ENCODE peak calls at places on chromosome 4, in five cellular contexts. V is K562, B is HepG2, J is A549, E is GM12878. N is an unnamed sample.

GRCh38 chr4:155339588-155339987 is 37.2 kb downstream of the MAP9 start:
- DNase-seq in V (no peak), B (peak), J (peak), E (no peak), N (no peak)

GRCh38 chr4:116478343-116478742 is 607.0 kb downstream of the TRAM1L1 start:
- DNase-seq in V (no peak), B (no peak), J (no peak), E (no peak), N (no peak)

GRCh38 chr4:123106741-123107140 is 184.3 kb upstream of the NUDT6 start:
- DNase-seq in V (no peak), B (no peak), J (no peak), E (no peak), N (no peak)

GRCh38 chr4:107255596-107255995 is 219.5 kb upstream of the DKK2 start:
- DNase-seq in V (no peak), B (no peak), J (no peak), E (no peak), N (no peak)

GRCh38 chr4:8438743-8439142 is 1.8 kb downstream of the ACOX3 start:
- DNase-seq in V (no peak), B (no peak), J (no peak), E (no peak), N (peak)

GRCh38 chr4:82787342-82787741 is 11.3 kb downstream of the SCD5 start:
- DNase-seq in V (no peak), B (no peak), J (no peak), E (no peak), N (no peak)

GRCh38 chr4:96946552-96946951 is 1106.7 kb downstream of the PDHA2 start:
- DNase-seq in V (no peak), B (no peak), J (no peak), E (no peak), N (no peak)

GRCh38 chr4:52870225-52870624 is 8.1 kb downstream of the RASL11B start:
- DNase-seq in V (no peak), B (no peak), J (no peak), E (no peak), N (no peak)

GRCh38 chr4:147822128-147822527 is 90.2 kb downstream of the ARHGAP10 start:
- DNase-seq in V (no peak), B (peak), J (no peak), E (no peak), N (peak)

GRCh38 chr4:26763063-26763462 is 97.6 kb upstream of the STIM2 start:
- DNase-seq in V (no peak), B (no peak), J (no peak), E (no peak), N (no peak)

GRCh38 chr4:53885668-53886067 is 178.7 kb downstream of the CHIC2 start:
- DNase-seq in V (no peak), B (no peak), J (no peak), E (no peak), N (no peak)

GRCh38 chr4:147371661-147372060 is 109.2 kb upstream of the EDNRA start:
- DNase-seq in V (no peak), B (no peak), J (no peak), E (no peak), N (peak)

GRCh38 chr4:70778888-70779422 is 57.2 kb downstream of the RUFY3 start:
- DNase-seq in V (no peak), B (no peak), J (no peak), E (no peak), N (peak)

GRCh38 chr4:137393043-137393442 is 139.3 kb downstream of the PCDH18 start:
- DNase-seq in V (no peak), B (no peak), J (no peak), E (no peak), N (no peak)

GRCh38 chr4:68874507-68874906 is 58.7 kb downstream of the UGT2B10 start:
- DNase-seq in V (no peak), B (no peak), J (no peak), E (no peak), N (no peak)

GRCh38 chr4:122917731-122918130 is 4.7 kb downstream of the NUDT6 start:
- DNase-seq in V (no peak), B (no peak), J (no peak), E (no peak), N (peak)

GRCh38 chr4:150212485-150212884 is 134.2 kb downstream of the DCLK2 start:
- DNase-seq in V (no peak), B (no peak), J (no peak), E (no peak), N (no peak)

GRCh38 chr4:109301691-109302365 is 630 bp downstream of the COL25A1 start:
- DNase-seq in V (no peak), B (no peak), J (no peak), E (no peak), N (no peak)

GRCh38 chr4:52038109-52038912 is at the start of gene SGCB:
- DNase-seq in V (peak), B (no peak), J (peak), E (no peak), N (peak)

GRCh38 chr4:24089831-24090531 is 200.1 kb upstream of the PPARGC1A start:
- DNase-seq in V (no peak), B (no peak), J (no peak), E (no peak), N (no peak)

GRCh38 chr4:107292979-107293378 is 256.9 kb upstream of the DKK2 start:
- DNase-seq in V (no peak), B (no peak), J (no peak), E (no peak), N (no peak)

GRCh38 chr4:13529130-13529919 is 15.0 kb downstream of the NKX3-2 start:
- DNase-seq in V (no peak), B (no peak), J (no peak), E (no peak), N (no peak)

GRCh38 chr4:73451404-73451803 is 15.4 kb downstream of the AFP start:
- DNase-seq in V (no peak), B (no peak), J (no peak), E (no peak), N (no peak)

GRCh38 chr4:125432078-125432477 is 117.3 kb downstream of the FAT4 start:
- DNase-seq in V (no peak), B (peak), J (no peak), E (no peak), N (no peak)

GRCh38 chr4:109118635-109119034 is 183.8 kb downstream of the COL25A1 start:
- DNase-seq in V (no peak), B (no peak), J (no peak), E (no peak), N (no peak)

GRCh38 chr4:78058591-78059523 is 1.7 kb downstream of the FRAS1 start:
- DNase-seq in V (no peak), B (peak), J (peak), E (no peak), N (peak)

GRCh38 chr4:3682236-3683076 is 83.7 kb upstream of the ADRA2C start:
- DNase-seq in V (no peak), B (no peak), J (no peak), E (no peak), N (no peak)

GRCh38 chr4:37693030-37693429 is 6.9 kb upstream of the RELL1 start:
- DNase-seq in V (no peak), B (no peak), J (no peak), E (no peak), N (no peak)

GRCh38 chr4:55758570-55758969 is 61.0 kb upstream of the EXOC1L start:
- DNase-seq in V (no peak), B (no peak), J (no peak), E (no peak), N (no peak)

GRCh38 chr4:150632639-150633038 is 50.7 kb downstream of the MAB21L2 start:
- DNase-seq in V (no peak), B (no peak), J (no peak), E (no peak), N (no peak)

GRCh38 chr4:176794651-176795050 is 1.9 kb upstream of the VEGFC start:
- DNase-seq in V (no peak), B (no peak), J (no peak), E (no peak), N (no peak)

DNA sequence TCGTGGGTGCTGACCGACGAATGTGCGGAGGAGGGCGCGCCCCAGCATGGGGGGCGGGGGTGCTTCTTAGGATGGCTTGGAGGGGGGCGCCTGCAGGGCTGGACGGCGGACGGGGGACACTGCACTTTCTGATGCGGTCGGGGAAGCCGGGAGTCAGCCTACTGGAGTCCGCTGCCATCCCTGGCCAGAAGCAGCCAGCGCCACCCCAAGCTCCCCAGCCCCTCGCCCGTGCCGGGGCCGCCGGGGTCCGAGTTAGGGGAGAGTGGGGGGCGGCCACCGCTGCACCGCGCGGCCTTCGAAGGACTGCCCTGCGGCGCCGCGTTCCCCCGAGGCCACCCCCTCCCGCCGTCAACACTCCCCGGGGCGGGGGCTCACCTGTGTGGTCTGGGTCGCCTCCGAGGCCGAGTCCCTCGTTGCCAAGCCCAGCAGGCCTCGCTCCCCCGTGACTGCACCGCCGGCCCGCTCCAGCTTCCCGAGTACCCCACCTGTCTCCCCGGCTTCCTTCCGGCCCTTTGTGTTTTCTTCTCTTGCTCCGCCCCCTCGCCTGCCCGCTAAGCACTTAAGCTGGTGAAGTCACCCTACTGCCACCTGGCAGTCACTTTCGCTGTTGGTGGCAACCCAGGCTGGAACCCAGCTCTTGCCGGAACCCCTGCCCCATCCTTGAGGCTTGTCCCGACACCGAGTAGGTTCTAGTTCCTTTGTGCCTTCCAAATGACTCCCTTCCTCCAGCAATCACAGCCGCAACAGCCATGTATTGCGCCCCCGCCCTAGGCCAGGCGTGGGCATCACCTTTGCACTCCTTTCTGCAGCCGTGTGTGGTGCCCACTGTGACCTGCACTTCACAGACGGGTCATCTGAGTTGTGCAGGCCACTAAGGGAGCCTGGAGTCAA is at the start of gene OCIAD2:
- DNase-seq in V (no peak), B (no peak), J (peak), E (peak), N (peak)
- TF ChIP-seq POLR2A in V (no peak), B (no peak), J (peak), E (peak), N (peak)

GRCh38 chr4:174764105-174764729 is 64.8 kb downstream of the GLRA3 start:
- DNase-seq in V (peak), B (peak), J (peak), E (no peak), N (peak)
- TF ChIP-seq MYC in V (no peak), B (no peak), J (no peak), E (no peak), N (no peak)

DNA sequence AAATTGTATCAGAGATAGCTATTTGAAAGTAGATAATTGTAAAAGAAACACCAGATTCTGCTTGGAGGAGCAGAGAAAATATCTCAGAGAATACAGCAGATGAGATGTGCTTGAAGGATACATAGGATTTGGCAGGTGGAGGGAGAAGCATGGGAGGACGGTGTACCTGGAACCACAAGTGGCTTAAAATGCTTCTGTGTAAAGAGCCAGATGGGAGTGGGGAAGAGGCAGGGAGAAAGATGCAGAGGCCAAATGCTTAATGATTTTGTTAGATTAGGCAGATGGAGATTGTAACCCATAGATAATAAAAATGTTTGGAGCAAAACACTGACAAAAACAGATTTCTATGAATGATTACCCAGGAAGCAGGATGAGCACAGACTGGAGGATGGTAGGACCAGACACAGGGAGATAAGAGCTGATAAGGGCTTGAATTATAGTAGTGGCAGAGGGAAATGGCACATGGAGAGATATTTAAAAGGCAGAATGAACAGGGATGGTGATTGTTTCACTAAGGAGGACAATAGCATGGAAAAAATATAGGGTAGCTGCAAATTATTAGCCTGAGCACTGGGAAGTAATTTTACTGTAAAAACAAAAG is 145.7 kb upstream of the TBC1D9 start:
- DNase-seq in V (no peak), B (no peak), J (no peak), E (no peak), N (no peak)
- H3K4me2 ChIP-seq in V (no peak), B (no peak), J (no peak), E (no peak), N (no peak)

DNA sequence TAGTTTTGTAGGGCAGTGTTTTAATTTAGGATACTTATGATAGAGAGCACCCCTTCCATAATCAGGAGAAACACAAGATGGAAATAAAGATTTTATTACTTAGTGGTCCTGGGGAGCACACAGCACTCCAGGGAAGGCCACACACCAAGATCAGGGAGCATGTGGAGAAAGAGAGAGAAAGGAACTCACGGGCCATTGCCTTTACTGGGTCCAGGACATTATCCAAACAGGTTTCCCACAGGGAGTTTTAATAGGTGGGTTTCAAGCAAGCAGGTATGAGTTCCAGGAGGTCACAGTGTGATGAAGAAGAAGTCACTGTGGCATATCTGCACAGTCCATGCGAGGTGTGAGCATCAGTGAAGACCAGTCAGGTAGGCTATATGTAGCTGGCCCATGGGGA is 46.8 kb downstream of the NFKB1 start:
- DNase-seq in V (no peak), B (no peak), J (no peak), E (no peak), N (no peak)
- TF ChIP-seq POLR2A in V (no peak), B (no peak), J (no peak), E (no peak), N (no peak)

DNA sequence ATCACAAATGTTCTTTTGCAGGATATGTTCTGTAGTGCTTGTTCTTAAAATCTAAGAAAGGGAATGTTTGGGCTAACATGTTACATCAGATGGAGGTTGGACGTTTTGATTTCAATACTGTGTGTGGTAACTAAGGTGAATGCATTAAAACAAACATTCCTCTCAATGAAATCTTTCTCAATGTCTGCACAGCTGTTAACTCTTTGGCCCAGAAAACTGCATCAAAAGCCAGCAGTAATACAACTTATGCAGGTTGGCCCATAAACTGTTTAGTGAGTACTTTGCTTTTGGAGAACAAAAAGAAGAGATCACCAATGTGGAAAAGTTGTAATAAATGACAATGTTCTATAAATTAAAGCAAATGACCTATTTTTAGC is 18.1 kb downstream of the ARSJ start:
- DNase-seq in V (no peak), B (no peak), J (peak), E (no peak), N (no peak)
- TF ChIP-seq MYC in V (no peak), B (no peak), J (no peak), E (no peak), N (no peak)

GRCh38 chr4:6273661-6273990 is 4.0 kb downstream of the WFS1 start:
- DNase-seq in V (no peak), B (peak), J (no peak), E (no peak), N (no peak)
- H3K4me2 ChIP-seq in V (no peak), B (peak), J (peak), E (no peak), N (no peak)

GRCh38 chr4:119028296-119028695 is 107.3 kb upstream of the MYOZ2 start:
- DNase-seq in V (no peak), B (no peak), J (no peak), E (no peak), N (no peak)

GRCh38 chr4:119027815-119028214 is 107.8 kb upstream of the MYOZ2 start:
- DNase-seq in V (no peak), B (no peak), J (no peak), E (no peak), N (no peak)

GRCh38 chr4:119025440-119025839 is 110.2 kb upstream of the MYOZ2 start:
- DNase-seq in V (no peak), B (no peak), J (no peak), E (no peak), N (no peak)

GRCh38 chr4:119025916-119026661 is 109.5 kb upstream of the MYOZ2 start:
- DNase-seq in V (no peak), B (no peak), J (peak), E (no peak), N (no peak)

GRCh38 chr4:119026662-119027444 is 108.8 kb upstream of the MYOZ2 start:
- DNase-seq in V (no peak), B (no peak), J (peak), E (no peak), N (no peak)
- TF ChIP-seq POLR2A in V (no peak), B (no peak), J (peak), E (no peak), N (no peak)

DNA sequence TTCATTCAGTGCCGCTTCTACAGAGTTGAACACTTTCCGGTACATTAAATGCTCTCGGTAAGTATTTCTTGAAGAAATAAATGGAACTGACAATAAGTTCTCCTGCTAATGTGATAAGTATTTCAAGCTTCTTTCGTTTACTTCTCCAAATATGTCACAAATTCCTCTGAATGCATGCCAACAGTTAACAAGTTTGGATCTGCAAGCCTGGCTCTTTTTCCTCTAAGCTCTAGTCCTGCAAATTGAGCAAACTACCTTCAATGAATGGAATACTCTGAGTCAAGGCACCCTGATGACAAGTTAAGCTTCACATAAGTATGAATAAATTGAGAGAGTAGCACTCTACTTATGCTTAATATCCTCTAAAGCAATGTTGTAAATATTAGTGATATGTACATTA is 403.6 kb downstream of the PDGFC start:
- DNase-seq in V (no peak), B (no peak), J (no peak), E (no peak), N (no peak)
- TF ChIP-seq MYC in V (no peak), B (no peak), J (no peak), E (no peak), N (no peak)

N was measured in endothelial cell of umbilical vein.